ENCODE peak calls at places on chromosome 15, in four cellular contexts. One of them, this sample, is unnamed.

GRCh38 chr15:58564967-58565366 is 133.2 kb downstream of the LIPC start:
- DNase-seq in spleen: no peak
- DNase-seq in body of pancreas: no peak
- DNase-seq in stimulated activated CD8-positive, alpha-beta memory T cell treated with anti-CD3 and anti-CD28 coated beads, Interleukin-2, amount 100 ng/mL, for 1 hour: no peak
- DNase-seq in this sample: no peak

GRCh38 chr15:99137111-99137546 is 32.2 kb downstream of the SYNM start:
- DNase-seq in spleen: no peak
- DNase-seq in body of pancreas: no peak
- DNase-seq in stimulated activated CD8-positive, alpha-beta memory T cell treated with anti-CD3 and anti-CD28 coated beads, Interleukin-2, amount 100 ng/mL, for 1 hour: no peak
- DNase-seq in this sample: no peak

GRCh38 chr15:57460208-57460816 is 84.0 kb downstream of the CGNL1 start:
- DNase-seq in spleen: no peak
- DNase-seq in body of pancreas: no peak
- DNase-seq in stimulated activated CD8-positive, alpha-beta memory T cell treated with anti-CD3 and anti-CD28 coated beads, Interleukin-2, amount 100 ng/mL, for 1 hour: no peak
- DNase-seq in this sample: no peak

GRCh38 chr15:32956006-32956405 is 238.2 kb downstream of the GREM1 start:
- DNase-seq in spleen: no peak
- DNase-seq in body of pancreas: no peak
- DNase-seq in stimulated activated CD8-positive, alpha-beta memory T cell treated with anti-CD3 and anti-CD28 coated beads, Interleukin-2, amount 100 ng/mL, for 1 hour: no peak
- DNase-seq in this sample: peak

GRCh38 chr15:60343221-60343970 is 54.4 kb downstream of the ANXA2 start:
- DNase-seq in spleen: no peak
- DNase-seq in body of pancreas: no peak
- DNase-seq in stimulated activated CD8-positive, alpha-beta memory T cell treated with anti-CD3 and anti-CD28 coated beads, Interleukin-2, amount 100 ng/mL, for 1 hour: no peak
- DNase-seq in this sample: no peak

GRCh38 chr15:81809543-81809942 is 236.3 kb downstream of the MEX3B start:
- DNase-seq in spleen: no peak
- DNase-seq in body of pancreas: no peak
- DNase-seq in stimulated activated CD8-positive, alpha-beta memory T cell treated with anti-CD3 and anti-CD28 coated beads, Interleukin-2, amount 100 ng/mL, for 1 hour: no peak
- DNase-seq in this sample: peak

GRCh38 chr15:45648521-45649200 is 13.8 kb downstream of the SQOR start:
- DNase-seq in spleen: no peak
- DNase-seq in body of pancreas: peak
- DNase-seq in stimulated activated CD8-positive, alpha-beta memory T cell treated with anti-CD3 and anti-CD28 coated beads, Interleukin-2, amount 100 ng/mL, for 1 hour: no peak
- DNase-seq in this sample: peak

GRCh38 chr15:74709011-74709410 is 13.2 kb upstream of the EDC3 start:
- DNase-seq in spleen: no peak
- DNase-seq in body of pancreas: no peak
- DNase-seq in stimulated activated CD8-positive, alpha-beta memory T cell treated with anti-CD3 and anti-CD28 coated beads, Interleukin-2, amount 100 ng/mL, for 1 hour: no peak
- DNase-seq in this sample: no peak

GRCh38 chr15:39272901-39273300 is 308.0 kb upstream of the THBS1 start:
- DNase-seq in spleen: no peak
- DNase-seq in body of pancreas: peak
- DNase-seq in stimulated activated CD8-positive, alpha-beta memory T cell treated with anti-CD3 and anti-CD28 coated beads, Interleukin-2, amount 100 ng/mL, for 1 hour: no peak
- DNase-seq in this sample: peak

GRCh38 chr15:28114721-28115622 is 15.9 kb upstream of the OCA2 start:
- DNase-seq in spleen: peak
- DNase-seq in body of pancreas: no peak
- DNase-seq in stimulated activated CD8-positive, alpha-beta memory T cell treated with anti-CD3 and anti-CD28 coated beads, Interleukin-2, amount 100 ng/mL, for 1 hour: no peak
- DNase-seq in this sample: peak

GRCh38 chr15:70024521-70024920 is 73.2 kb downstream of the TLE3 start:
- DNase-seq in spleen: peak
- DNase-seq in body of pancreas: no peak
- DNase-seq in stimulated activated CD8-positive, alpha-beta memory T cell treated with anti-CD3 and anti-CD28 coated beads, Interleukin-2, amount 100 ng/mL, for 1 hour: no peak
- DNase-seq in this sample: no peak

GRCh38 chr15:100783760-100784492 is 95.7 kb upstream of the ALDH1A3 start:
- DNase-seq in spleen: no peak
- DNase-seq in body of pancreas: no peak
- DNase-seq in stimulated activated CD8-positive, alpha-beta memory T cell treated with anti-CD3 and anti-CD28 coated beads, Interleukin-2, amount 100 ng/mL, for 1 hour: no peak
- DNase-seq in this sample: no peak

GRCh38 chr15:100966997-100967396 is 47.8 kb downstream of the LRRK1 start:
- DNase-seq in spleen: no peak
- DNase-seq in body of pancreas: no peak
- DNase-seq in stimulated activated CD8-positive, alpha-beta memory T cell treated with anti-CD3 and anti-CD28 coated beads, Interleukin-2, amount 100 ng/mL, for 1 hour: no peak
- DNase-seq in this sample: no peak

GRCh38 chr15:82832601-82833209 is 23.3 kb downstream of the WHAMM start:
- DNase-seq in spleen: no peak
- DNase-seq in body of pancreas: no peak
- DNase-seq in stimulated activated CD8-positive, alpha-beta memory T cell treated with anti-CD3 and anti-CD28 coated beads, Interleukin-2, amount 100 ng/mL, for 1 hour: no peak
- DNase-seq in this sample: peak

GRCh38 chr15:64288577-64288976 is 67.4 kb downstream of the CSNK1G1 start:
- DNase-seq in spleen: no peak
- DNase-seq in body of pancreas: no peak
- DNase-seq in stimulated activated CD8-positive, alpha-beta memory T cell treated with anti-CD3 and anti-CD28 coated beads, Interleukin-2, amount 100 ng/mL, for 1 hour: no peak
- DNase-seq in this sample: peak

GRCh38 chr15:35013370-35013769 is 25.3 kb upstream of the ZNF770 start:
- DNase-seq in spleen: no peak
- DNase-seq in body of pancreas: no peak
- DNase-seq in stimulated activated CD8-positive, alpha-beta memory T cell treated with anti-CD3 and anti-CD28 coated beads, Interleukin-2, amount 100 ng/mL, for 1 hour: no peak
- DNase-seq in this sample: no peak

GRCh38 chr15:40493089-40493840 is 22.5 kb downstream of the CHST14 start:
- DNase-seq in spleen: no peak
- DNase-seq in body of pancreas: no peak
- DNase-seq in stimulated activated CD8-positive, alpha-beta memory T cell treated with anti-CD3 and anti-CD28 coated beads, Interleukin-2, amount 100 ng/mL, for 1 hour: no peak
- DNase-seq in this sample: no peak

GRCh38 chr15:50675524-50676144 is 11.0 kb downstream of the TRPM7 start:
- DNase-seq in spleen: no peak
- DNase-seq in body of pancreas: no peak
- DNase-seq in stimulated activated CD8-positive, alpha-beta memory T cell treated with anti-CD3 and anti-CD28 coated beads, Interleukin-2, amount 100 ng/mL, for 1 hour: no peak
- DNase-seq in this sample: peak

GRCh38 chr15:92091155-92091734 is 237.7 kb downstream of the SLCO3A1 start:
- DNase-seq in spleen: no peak
- DNase-seq in body of pancreas: peak
- DNase-seq in stimulated activated CD8-positive, alpha-beta memory T cell treated with anti-CD3 and anti-CD28 coated beads, Interleukin-2, amount 100 ng/mL, for 1 hour: no peak
- DNase-seq in this sample: no peak

GRCh38 chr15:35496585-35496984 is 49.4 kb downstream of the DPH6 start:
- DNase-seq in spleen: no peak
- DNase-seq in body of pancreas: no peak
- DNase-seq in stimulated activated CD8-positive, alpha-beta memory T cell treated with anti-CD3 and anti-CD28 coated beads, Interleukin-2, amount 100 ng/mL, for 1 hour: no peak
- DNase-seq in this sample: peak

GRCh38 chr15:70704731-70705130 is 58.6 kb downstream of the UACA start:
- DNase-seq in spleen: no peak
- DNase-seq in body of pancreas: no peak
- DNase-seq in stimulated activated CD8-positive, alpha-beta memory T cell treated with anti-CD3 and anti-CD28 coated beads, Interleukin-2, amount 100 ng/mL, for 1 hour: no peak
- DNase-seq in this sample: no peak

GRCh38 chr15:45662375-45662774 is 27.5 kb downstream of the SQOR start:
- DNase-seq in spleen: no peak
- DNase-seq in body of pancreas: no peak
- DNase-seq in stimulated activated CD8-positive, alpha-beta memory T cell treated with anti-CD3 and anti-CD28 coated beads, Interleukin-2, amount 100 ng/mL, for 1 hour: no peak
- DNase-seq in this sample: no peak

GRCh38 chr15:25508369-25509002 is 69.7 kb upstream of the UBE3A start:
- DNase-seq in spleen: no peak
- DNase-seq in body of pancreas: no peak
- DNase-seq in stimulated activated CD8-positive, alpha-beta memory T cell treated with anti-CD3 and anti-CD28 coated beads, Interleukin-2, amount 100 ng/mL, for 1 hour: no peak
- DNase-seq in this sample: peak

GRCh38 chr15:49239105-49239504 is 69.1 kb downstream of the GALK2 start:
- DNase-seq in spleen: no peak
- DNase-seq in body of pancreas: no peak
- DNase-seq in stimulated activated CD8-positive, alpha-beta memory T cell treated with anti-CD3 and anti-CD28 coated beads, Interleukin-2, amount 100 ng/mL, for 1 hour: no peak
- DNase-seq in this sample: peak

GRCh38 chr15:41980654-41981323 is 8.4 kb upstream of the EHD4 start:
- DNase-seq in spleen: peak
- DNase-seq in body of pancreas: peak
- DNase-seq in stimulated activated CD8-positive, alpha-beta memory T cell treated with anti-CD3 and anti-CD28 coated beads, Interleukin-2, amount 100 ng/mL, for 1 hour: no peak
- DNase-seq in this sample: no peak

This sample was measured in myocyte.